ENCODE peak calls at places on chromosomes 5 and 9, in seven cellular contexts. One of them, this sample, is unnamed.

GRCh38 chr5:32487008-32487407 is 42.5 kb upstream of the ZFR start:
- DNase-seq in K562: no peak
- DNase-seq in HCT116: no peak
- DNase-seq in H1: no peak
- DNase-seq in SK-N-SH: no peak
- DNase-seq in HepG2: no peak
- DNase-seq in GM12878: no peak
- DNase-seq in this sample: no peak

GRCh38 chr9:71364196-71364955 is 243.0 kb upstream of the TRPM3 start:
- DNase-seq in K562: no peak
- DNase-seq in HCT116: no peak
- DNase-seq in H1: no peak
- DNase-seq in SK-N-SH: no peak
- DNase-seq in HepG2: no peak
- DNase-seq in GM12878: no peak
- DNase-seq in this sample: no peak

GRCh38 chr5:65262590-65263189 is 219.0 kb downstream of the ADAMTS6 start:
- DNase-seq in K562: no peak
- DNase-seq in HCT116: no peak
- DNase-seq in H1: no peak
- DNase-seq in SK-N-SH: no peak
- DNase-seq in HepG2: no peak
- DNase-seq in GM12878: no peak
- DNase-seq in this sample: no peak

GRCh38 chr9:113548221-113549041 is 84.9 kb downstream of the RGS3 start:
- DNase-seq in K562: no peak
- DNase-seq in HCT116: no peak
- DNase-seq in H1: no peak
- DNase-seq in SK-N-SH: no peak
- DNase-seq in HepG2: peak
- DNase-seq in GM12878: no peak
- DNase-seq in this sample: no peak

GRCh38 chr9:94908583-94909249 is 182.2 kb downstream of the AOPEP start:
- DNase-seq in K562: no peak
- DNase-seq in HCT116: no peak
- DNase-seq in H1: peak
- DNase-seq in SK-N-SH: peak
- DNase-seq in HepG2: no peak
- DNase-seq in GM12878: no peak
- DNase-seq in this sample: no peak

GRCh38 chr5:80963966-80964481 is 3.9 kb downstream of the RASGRF2 start:
- DNase-seq in K562: no peak
- DNase-seq in HCT116: no peak
- DNase-seq in H1: no peak
- DNase-seq in SK-N-SH: no peak
- DNase-seq in HepG2: no peak
- DNase-seq in GM12878: no peak
- DNase-seq in this sample: no peak

GRCh38 chr9:21520501-21521228 is 38.6 kb upstream of the IFNE start:
- DNase-seq in K562: no peak
- DNase-seq in HCT116: no peak
- DNase-seq in H1: no peak
- DNase-seq in SK-N-SH: no peak
- DNase-seq in HepG2: no peak
- DNase-seq in GM12878: no peak
- DNase-seq in this sample: no peak

GRCh38 chr9:114287001-114287762 is 35.7 kb upstream of the ORM1 start:
- DNase-seq in K562: no peak
- DNase-seq in HCT116: no peak
- DNase-seq in H1: peak
- DNase-seq in SK-N-SH: no peak
- DNase-seq in HepG2: no peak
- DNase-seq in GM12878: no peak
- DNase-seq in this sample: no peak

GRCh38 chr9:129412814-129413536 is 207.9 kb downstream of the C9orf50 start:
- DNase-seq in K562: peak
- DNase-seq in HCT116: no peak
- DNase-seq in H1: no peak
- DNase-seq in SK-N-SH: peak
- DNase-seq in HepG2: no peak
- DNase-seq in GM12878: no peak
- DNase-seq in this sample: peak

GRCh38 chr9:806285-807156 is 35.0 kb upstream of the DMRT1 start:
- DNase-seq in K562: no peak
- DNase-seq in HCT116: no peak
- DNase-seq in H1: no peak
- DNase-seq in SK-N-SH: peak
- DNase-seq in HepG2: peak
- DNase-seq in GM12878: peak
- DNase-seq in this sample: peak

GRCh38 chr5:161001604-161002003 is 149.6 kb upstream of the ATP10B start:
- DNase-seq in K562: no peak
- DNase-seq in HCT116: no peak
- DNase-seq in H1: no peak
- DNase-seq in SK-N-SH: no peak
- DNase-seq in HepG2: no peak
- DNase-seq in GM12878: peak
- DNase-seq in this sample: no peak

GRCh38 chr5:80934751-80935150 is 25.4 kb upstream of the RASGRF2 start:
- DNase-seq in K562: no peak
- DNase-seq in HCT116: no peak
- DNase-seq in H1: no peak
- DNase-seq in SK-N-SH: no peak
- DNase-seq in HepG2: peak
- DNase-seq in GM12878: no peak
- DNase-seq in this sample: no peak

GRCh38 chr9:137433349-137433915 is 7.7 kb downstream of the ENTPD8 start:
- DNase-seq in K562: no peak
- DNase-seq in HCT116: no peak
- DNase-seq in H1: no peak
- DNase-seq in SK-N-SH: no peak
- DNase-seq in HepG2: no peak
- DNase-seq in GM12878: no peak
- DNase-seq in this sample: no peak

GRCh38 chr5:2737273-2738155 is 14.0 kb downstream of the IRX2 start:
- DNase-seq in K562: no peak
- DNase-seq in HCT116: no peak
- DNase-seq in H1: peak
- DNase-seq in SK-N-SH: no peak
- DNase-seq in HepG2: no peak
- DNase-seq in GM12878: no peak
- DNase-seq in this sample: no peak

GRCh38 chr9:967436-967835 is 9.0 kb upstream of the DMRT3 start:
- DNase-seq in K562: no peak
- DNase-seq in HCT116: no peak
- DNase-seq in H1: no peak
- DNase-seq in SK-N-SH: no peak
- DNase-seq in HepG2: no peak
- DNase-seq in GM12878: no peak
- DNase-seq in this sample: peak

GRCh38 chr9:124894741-124895170 is 32.8 kb downstream of the ARPC5L start:
- DNase-seq in K562: no peak
- DNase-seq in HCT116: peak
- DNase-seq in H1: no peak
- DNase-seq in SK-N-SH: no peak
- DNase-seq in HepG2: peak
- DNase-seq in GM12878: no peak
- DNase-seq in this sample: peak

GRCh38 chr9:93953492-93954435 is 1.4 kb downstream of the BARX1 start:
- DNase-seq in K562: no peak
- DNase-seq in HCT116: no peak
- DNase-seq in H1: peak
- DNase-seq in SK-N-SH: peak
- DNase-seq in HepG2: no peak
- DNase-seq in GM12878: no peak
- DNase-seq in this sample: no peak

GRCh38 chr9:136397643-136398042 is 2.3 kb downstream of the SNAPC4 start:
- DNase-seq in K562: no peak
- DNase-seq in HCT116: no peak
- DNase-seq in H1: no peak
- DNase-seq in SK-N-SH: no peak
- DNase-seq in HepG2: no peak
- DNase-seq in GM12878: no peak
- DNase-seq in this sample: no peak

GRCh38 chr5:177371705-177372533 is 12.3 kb upstream of the SLC34A1 start:
- DNase-seq in K562: no peak
- DNase-seq in HCT116: no peak
- DNase-seq in H1: no peak
- DNase-seq in SK-N-SH: no peak
- DNase-seq in HepG2: no peak
- DNase-seq in GM12878: no peak
- DNase-seq in this sample: no peak

GRCh38 chr5:9387879-9388278 is 158.0 kb downstream of the SEMA5A start:
- DNase-seq in K562: no peak
- DNase-seq in HCT116: no peak
- DNase-seq in H1: no peak
- DNase-seq in SK-N-SH: no peak
- DNase-seq in HepG2: no peak
- DNase-seq in GM12878: no peak
- DNase-seq in this sample: no peak

GRCh38 chr9:68739631-68740174 is 34.7 kb downstream of the PIP5K1B start:
- DNase-seq in K562: no peak
- DNase-seq in HCT116: no peak
- DNase-seq in H1: no peak
- DNase-seq in SK-N-SH: no peak
- DNase-seq in HepG2: peak
- DNase-seq in GM12878: no peak
- DNase-seq in this sample: no peak

GRCh38 chr5:51544386-51544785 is 161.1 kb downstream of the ISL1 start:
- DNase-seq in K562: no peak
- DNase-seq in HCT116: no peak
- DNase-seq in H1: no peak
- DNase-seq in SK-N-SH: no peak
- DNase-seq in HepG2: no peak
- DNase-seq in GM12878: no peak
- DNase-seq in this sample: no peak

DNA sequence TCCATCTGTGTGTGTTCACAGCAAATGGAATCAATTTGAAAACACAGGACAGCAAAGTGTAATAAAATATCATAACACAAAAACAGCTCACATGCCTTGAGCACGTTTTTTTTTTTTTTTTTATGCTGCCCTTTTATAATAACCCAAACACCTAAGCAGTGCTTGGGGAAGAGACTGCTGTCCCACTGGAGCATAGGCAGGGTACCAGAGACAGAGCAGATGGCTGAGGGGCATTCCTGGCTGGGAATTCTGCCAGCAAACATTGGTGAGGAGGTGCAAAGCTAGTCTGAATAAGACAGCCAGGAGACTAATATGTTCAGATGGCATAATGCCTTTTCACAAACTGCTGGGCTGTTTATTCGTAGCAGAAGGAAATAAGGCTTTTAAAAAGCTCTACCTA is 58.1 kb upstream of the SV2C start:
- DNase-seq in K562: no peak
- DNase-seq in HCT116: no peak
- DNase-seq in H1: no peak
- DNase-seq in SK-N-SH: peak
- DNase-seq in HepG2: no peak
- DNase-seq in GM12878: no peak
- DNase-seq in this sample: no peak
- TF ChIP-seq JUND in K562: no peak
- TF ChIP-seq JUND in HCT116: no peak
- TF ChIP-seq JUND in H1: no peak
- TF ChIP-seq JUND in SK-N-SH: no peak
- TF ChIP-seq JUND in HepG2: no peak
- TF ChIP-seq JUND in GM12878: no peak
- TF ChIP-seq JUND in this sample: no peak

GRCh38 chr9:87206064-87206661 is 258.9 kb upstream of the GAS1 start:
- DNase-seq in K562: no peak
- DNase-seq in HCT116: no peak
- DNase-seq in H1: no peak
- DNase-seq in SK-N-SH: no peak
- DNase-seq in HepG2: no peak
- DNase-seq in GM12878: no peak
- DNase-seq in this sample: no peak
- TF ChIP-seq JUND in K562: no peak
- TF ChIP-seq JUND in HCT116: no peak
- TF ChIP-seq JUND in H1: no peak
- TF ChIP-seq JUND in SK-N-SH: peak
- TF ChIP-seq JUND in HepG2: no peak
- TF ChIP-seq JUND in GM12878: no peak
- TF ChIP-seq JUND in this sample: no peak

GRCh38 chr5:6801236-6801635 is 88.0 kb downstream of the TENT4A start:
- DNase-seq in K562: no peak
- DNase-seq in HCT116: no peak
- DNase-seq in H1: peak
- DNase-seq in SK-N-SH: no peak
- DNase-seq in HepG2: no peak
- DNase-seq in GM12878: no peak
- DNase-seq in this sample: no peak
- TF ChIP-seq JUND in K562: no peak
- TF ChIP-seq JUND in HCT116: no peak
- TF ChIP-seq JUND in H1: no peak
- TF ChIP-seq JUND in SK-N-SH: no peak
- TF ChIP-seq JUND in HepG2: no peak
- TF ChIP-seq JUND in GM12878: no peak
- TF ChIP-seq JUND in this sample: no peak

DNA sequence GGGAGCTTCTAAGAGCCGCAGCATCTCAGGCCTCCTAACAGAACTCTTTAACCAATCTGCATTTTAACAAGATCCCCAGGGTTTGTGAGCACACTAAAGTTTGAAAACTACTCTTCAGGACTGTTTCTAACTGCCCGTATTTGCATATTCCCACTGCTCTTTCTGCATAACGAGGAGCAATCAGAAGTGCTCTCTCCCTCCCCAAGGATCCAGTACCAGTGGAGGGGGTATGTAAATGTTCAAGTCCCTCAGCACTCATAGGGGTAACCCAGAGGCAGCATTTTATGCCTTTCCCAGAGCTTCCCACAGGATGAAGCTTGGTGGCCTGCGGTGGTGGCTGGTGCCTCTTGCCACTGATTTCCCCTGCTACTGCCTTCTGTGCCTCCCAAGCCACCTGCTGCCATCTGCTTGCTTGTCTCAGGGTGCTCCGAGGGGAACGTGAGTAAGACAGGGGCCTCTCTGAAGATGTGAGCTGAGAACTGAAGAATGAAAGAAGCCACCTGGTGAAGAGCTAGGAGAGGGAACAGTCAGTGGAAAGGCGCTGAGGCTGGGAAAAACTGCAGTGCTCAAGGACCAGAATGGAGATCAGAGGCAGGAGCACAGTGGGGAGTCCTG is 30.0 kb upstream of the PPP1R2B start:
- DNase-seq in K562: no peak
- DNase-seq in HCT116: no peak
- DNase-seq in H1: no peak
- DNase-seq in SK-N-SH: no peak
- DNase-seq in HepG2: no peak
- DNase-seq in GM12878: no peak
- DNase-seq in this sample: no peak
- TF ChIP-seq JUND in K562: no peak
- TF ChIP-seq JUND in HCT116: no peak
- TF ChIP-seq JUND in H1: no peak
- TF ChIP-seq JUND in SK-N-SH: no peak
- TF ChIP-seq JUND in HepG2: no peak
- TF ChIP-seq JUND in GM12878: no peak
- TF ChIP-seq JUND in this sample: no peak

This sample was measured in T47D.